ENCODE peak calls at places on chromosomes 11 and 22, in seven cellular contexts. One of them, this sample, is unnamed.

GRCh38 chr11:130206141-130206540 is 46.6 kb downstream of the ST14 start:
- DNase-seq in NB4: no peak
- DNase-seq in PC-9: no peak
- DNase-seq in CD4-positive, alpha-beta T cell: no peak
- DNase-seq in RWPE2: peak; percentile 31
- DNase-seq in brain microvascular endothelial cell: no peak
- DNase-seq in neural progenitor cell: no peak
- DNase-seq in this sample: no peak

GRCh38 chr11:876550-876949 is 33.9 kb downstream of the TSPAN4 start:
- DNase-seq in NB4: no peak
- DNase-seq in PC-9: no peak
- DNase-seq in CD4-positive, alpha-beta T cell: no peak
- DNase-seq in RWPE2: no peak
- DNase-seq in brain microvascular endothelial cell: no peak
- DNase-seq in neural progenitor cell: no peak
- DNase-seq in this sample: no peak

GRCh38 chr11:87453531-87454089 is 415.9 kb downstream of the TMEM135 start:
- DNase-seq in NB4: no peak
- DNase-seq in PC-9: no peak
- DNase-seq in CD4-positive, alpha-beta T cell: no peak
- DNase-seq in RWPE2: no peak
- DNase-seq in brain microvascular endothelial cell: no peak
- DNase-seq in neural progenitor cell: no peak
- DNase-seq in this sample: no peak

GRCh38 chr11:102295045-102295444 is 22.2 kb upstream of the BIRC3 start:
- DNase-seq in NB4: no peak
- DNase-seq in PC-9: no peak
- DNase-seq in CD4-positive, alpha-beta T cell: no peak
- DNase-seq in RWPE2: no peak
- DNase-seq in brain microvascular endothelial cell: no peak
- DNase-seq in neural progenitor cell: no peak
- DNase-seq in this sample: no peak

GRCh38 chr11:12640355-12640754 is 33.9 kb upstream of the TEAD1 start:
- DNase-seq in NB4: no peak
- DNase-seq in PC-9: no peak
- DNase-seq in CD4-positive, alpha-beta T cell: no peak
- DNase-seq in RWPE2: no peak
- DNase-seq in brain microvascular endothelial cell: no peak
- DNase-seq in neural progenitor cell: no peak
- DNase-seq in this sample: no peak

GRCh38 chr11:63614136-63614664 is at the start of gene PLAAT3:
- DNase-seq in NB4: peak; percentile 41
- DNase-seq in PC-9: peak; percentile 92
- DNase-seq in CD4-positive, alpha-beta T cell: peak; percentile 8
- DNase-seq in RWPE2: no peak
- DNase-seq in brain microvascular endothelial cell: no peak
- DNase-seq in neural progenitor cell: peak; percentile 76
- DNase-seq in this sample: no peak

GRCh38 chr11:61764606-61765260 is 12.3 kb downstream of the MYRF start:
- DNase-seq in NB4: no peak
- DNase-seq in PC-9: no peak
- DNase-seq in CD4-positive, alpha-beta T cell: no peak
- DNase-seq in RWPE2: no peak
- DNase-seq in brain microvascular endothelial cell: no peak
- DNase-seq in neural progenitor cell: no peak
- DNase-seq in this sample: no peak

GRCh38 chr22:30425616-30426394 is at the start of gene MTFP1:
- DNase-seq in NB4: peak; percentile 81
- DNase-seq in PC-9: peak; percentile 60
- DNase-seq in CD4-positive, alpha-beta T cell: peak; percentile 16
- DNase-seq in RWPE2: peak; percentile 74
- DNase-seq in brain microvascular endothelial cell: peak; percentile 56
- DNase-seq in neural progenitor cell: peak; percentile 91
- DNase-seq in this sample: peak; percentile 48

GRCh38 chr11:122198291-122198983 is 82.4 kb upstream of the BLID start:
- DNase-seq in NB4: no peak
- DNase-seq in PC-9: no peak
- DNase-seq in CD4-positive, alpha-beta T cell: no peak
- DNase-seq in RWPE2: no peak
- DNase-seq in brain microvascular endothelial cell: no peak
- DNase-seq in neural progenitor cell: no peak
- DNase-seq in this sample: no peak

GRCh38 chr11:111540114-111540920 is at the start of gene LAYN:
- DNase-seq in NB4: no peak
- DNase-seq in PC-9: peak; percentile 68
- DNase-seq in CD4-positive, alpha-beta T cell: peak; percentile 10
- DNase-seq in RWPE2: no peak
- DNase-seq in brain microvascular endothelial cell: peak; percentile 12
- DNase-seq in neural progenitor cell: peak; percentile 72
- DNase-seq in this sample: no peak

GRCh38 chr11:8794677-8795103 is 112.1 kb downstream of the RPL27A start:
- DNase-seq in NB4: no peak
- DNase-seq in PC-9: no peak
- DNase-seq in CD4-positive, alpha-beta T cell: no peak
- DNase-seq in RWPE2: no peak
- DNase-seq in brain microvascular endothelial cell: no peak
- DNase-seq in neural progenitor cell: no peak
- DNase-seq in this sample: no peak

GRCh38 chr11:45754261-45754709 is 50.7 kb upstream of the SLC35C1 start:
- DNase-seq in NB4: no peak
- DNase-seq in PC-9: no peak
- DNase-seq in CD4-positive, alpha-beta T cell: no peak
- DNase-seq in RWPE2: no peak
- DNase-seq in brain microvascular endothelial cell: peak; percentile 48
- DNase-seq in neural progenitor cell: no peak
- DNase-seq in this sample: no peak

GRCh38 chr22:32331236-32331917 is 26.3 kb upstream of the RFPL3 start:
- DNase-seq in NB4: no peak
- DNase-seq in PC-9: no peak
- DNase-seq in CD4-positive, alpha-beta T cell: no peak
- DNase-seq in RWPE2: no peak
- DNase-seq in brain microvascular endothelial cell: no peak
- DNase-seq in neural progenitor cell: no peak
- DNase-seq in this sample: no peak

GRCh38 chr11:44602810-44603410 is 37.4 kb downstream of the CD82 start:
- DNase-seq in NB4: no peak
- DNase-seq in PC-9: no peak
- DNase-seq in CD4-positive, alpha-beta T cell: no peak
- DNase-seq in RWPE2: no peak
- DNase-seq in brain microvascular endothelial cell: no peak
- DNase-seq in neural progenitor cell: no peak
- DNase-seq in this sample: no peak

GRCh38 chr11:62544521-62545436 is 1.8 kb downstream of the AHNAK start:
- DNase-seq in NB4: peak; percentile 75
- DNase-seq in PC-9: peak; percentile 31
- DNase-seq in CD4-positive, alpha-beta T cell: no peak
- DNase-seq in RWPE2: peak; percentile 57
- DNase-seq in brain microvascular endothelial cell: no peak
- DNase-seq in neural progenitor cell: peak; percentile 39
- DNase-seq in this sample: no peak

GRCh38 chr11:91081440-91082088 is 858.7 kb upstream of the CHORDC1 start:
- DNase-seq in NB4: peak; percentile 68
- DNase-seq in PC-9: peak; percentile 30
- DNase-seq in CD4-positive, alpha-beta T cell: no peak
- DNase-seq in RWPE2: no peak
- DNase-seq in brain microvascular endothelial cell: peak; percentile 51
- DNase-seq in neural progenitor cell: no peak
- DNase-seq in this sample: peak; percentile 59

GRCh38 chr11:126392638-126393023 is 37.1 kb downstream of the ST3GAL4 start:
- DNase-seq in NB4: peak; percentile 99
- DNase-seq in PC-9: no peak
- DNase-seq in CD4-positive, alpha-beta T cell: no peak
- DNase-seq in RWPE2: no peak
- DNase-seq in brain microvascular endothelial cell: no peak
- DNase-seq in neural progenitor cell: no peak
- DNase-seq in this sample: no peak

GRCh38 chr11:34738237-34738636 is 117.3 kb downstream of the EHF start:
- DNase-seq in NB4: no peak
- DNase-seq in PC-9: no peak
- DNase-seq in CD4-positive, alpha-beta T cell: no peak
- DNase-seq in RWPE2: no peak
- DNase-seq in brain microvascular endothelial cell: no peak
- DNase-seq in neural progenitor cell: no peak
- DNase-seq in this sample: no peak

GRCh38 chr11:14971865-14972580 is at the start of gene CALCA:
- DNase-seq in NB4: no peak
- DNase-seq in PC-9: no peak
- DNase-seq in CD4-positive, alpha-beta T cell: no peak
- DNase-seq in RWPE2: no peak
- DNase-seq in brain microvascular endothelial cell: no peak
- DNase-seq in neural progenitor cell: peak; percentile 57
- DNase-seq in this sample: no peak

GRCh38 chr11:14973621-14974020 is 1.5 kb upstream of the CALCA start:
- DNase-seq in NB4: no peak
- DNase-seq in PC-9: no peak
- DNase-seq in CD4-positive, alpha-beta T cell: no peak
- DNase-seq in RWPE2: no peak
- DNase-seq in brain microvascular endothelial cell: no peak
- DNase-seq in neural progenitor cell: peak; percentile 65
- DNase-seq in this sample: no peak

GRCh38 chr11:14972581-14973490 is 685 bp upstream of the CALCA start:
- DNase-seq in NB4: no peak
- DNase-seq in PC-9: no peak
- DNase-seq in CD4-positive, alpha-beta T cell: no peak
- DNase-seq in RWPE2: no peak
- DNase-seq in brain microvascular endothelial cell: no peak
- DNase-seq in neural progenitor cell: peak; percentile 15
- DNase-seq in this sample: no peak

GRCh38 chr11:14967581-14968214 is 4.5 kb downstream of the CALCA start:
- DNase-seq in NB4: no peak
- DNase-seq in PC-9: no peak
- DNase-seq in CD4-positive, alpha-beta T cell: no peak
- DNase-seq in RWPE2: no peak
- DNase-seq in brain microvascular endothelial cell: no peak
- DNase-seq in neural progenitor cell: no peak
- DNase-seq in this sample: no peak

GRCh38 chr11:14969922-14970323 is 2.2 kb downstream of the CALCA start:
- DNase-seq in NB4: peak; percentile 41
- DNase-seq in PC-9: peak; percentile 5
- DNase-seq in CD4-positive, alpha-beta T cell: no peak
- DNase-seq in RWPE2: no peak
- DNase-seq in brain microvascular endothelial cell: peak; percentile 25
- DNase-seq in neural progenitor cell: peak; percentile 86
- DNase-seq in this sample: no peak
- TF ChIP-seq CTCF in NB4: peak; percentile 58
- TF ChIP-seq CTCF in PC-9: peak; percentile 49
- TF ChIP-seq CTCF in CD4-positive, alpha-beta T cell: peak; percentile 18
- TF ChIP-seq CTCF in RWPE2: peak; percentile 15
- TF ChIP-seq CTCF in brain microvascular endothelial cell: peak; percentile 81
- TF ChIP-seq CTCF in neural progenitor cell: peak; percentile 87
- TF ChIP-seq CTCF in this sample: no peak

GRCh38 chr11:19519344-19519743 is 193.3 kb upstream of the NAV2 start:
- DNase-seq in NB4: no peak
- DNase-seq in PC-9: no peak
- DNase-seq in CD4-positive, alpha-beta T cell: no peak
- DNase-seq in RWPE2: no peak
- DNase-seq in brain microvascular endothelial cell: no peak
- DNase-seq in neural progenitor cell: no peak
- DNase-seq in this sample: no peak
- TF ChIP-seq CTCF in NB4: no peak
- TF ChIP-seq CTCF in PC-9: no peak
- TF ChIP-seq CTCF in CD4-positive, alpha-beta T cell: no peak
- TF ChIP-seq CTCF in RWPE2: no peak
- TF ChIP-seq CTCF in brain microvascular endothelial cell: no peak
- TF ChIP-seq CTCF in neural progenitor cell: no peak
- TF ChIP-seq CTCF in this sample: no peak

DNA sequence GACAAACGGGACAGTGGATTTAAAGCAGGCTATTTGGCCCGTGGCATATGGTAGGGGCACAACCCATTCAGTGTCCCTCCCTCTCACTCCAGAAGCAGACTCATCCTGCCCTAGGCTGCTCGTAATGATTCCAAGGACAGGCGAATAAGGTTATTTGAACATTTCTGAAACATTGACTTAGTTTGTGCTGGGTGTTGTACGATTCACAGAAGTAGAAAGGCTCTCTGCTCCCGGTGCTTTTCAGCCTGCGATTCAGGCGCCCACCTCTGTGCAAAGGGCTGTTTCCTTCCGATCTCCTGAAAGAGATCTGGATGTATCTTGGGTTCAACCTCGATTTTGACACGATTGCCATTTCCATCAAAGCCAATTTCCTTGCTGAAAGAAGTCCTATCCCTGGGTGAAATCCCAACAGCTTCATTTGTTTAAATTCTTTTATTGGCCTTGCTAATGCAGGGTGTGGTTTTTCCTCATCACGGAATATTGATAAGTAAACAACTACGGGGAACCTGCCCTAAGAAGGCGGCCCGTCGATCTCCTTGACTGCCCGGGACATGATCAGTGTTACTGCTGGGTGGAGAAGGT is 1.1 kb upstream of the ZC3H12C start:
- DNase-seq in NB4: peak; percentile 4
- DNase-seq in PC-9: no peak
- DNase-seq in CD4-positive, alpha-beta T cell: no peak
- DNase-seq in RWPE2: no peak
- DNase-seq in brain microvascular endothelial cell: no peak
- DNase-seq in neural progenitor cell: peak; percentile 32
- DNase-seq in this sample: no peak
- TF ChIP-seq CTCF in NB4: no peak
- TF ChIP-seq CTCF in PC-9: no peak
- TF ChIP-seq CTCF in CD4-positive, alpha-beta T cell: no peak
- TF ChIP-seq CTCF in RWPE2: no peak
- TF ChIP-seq CTCF in brain microvascular endothelial cell: no peak
- TF ChIP-seq CTCF in neural progenitor cell: no peak
- TF ChIP-seq CTCF in this sample: no peak

DNA sequence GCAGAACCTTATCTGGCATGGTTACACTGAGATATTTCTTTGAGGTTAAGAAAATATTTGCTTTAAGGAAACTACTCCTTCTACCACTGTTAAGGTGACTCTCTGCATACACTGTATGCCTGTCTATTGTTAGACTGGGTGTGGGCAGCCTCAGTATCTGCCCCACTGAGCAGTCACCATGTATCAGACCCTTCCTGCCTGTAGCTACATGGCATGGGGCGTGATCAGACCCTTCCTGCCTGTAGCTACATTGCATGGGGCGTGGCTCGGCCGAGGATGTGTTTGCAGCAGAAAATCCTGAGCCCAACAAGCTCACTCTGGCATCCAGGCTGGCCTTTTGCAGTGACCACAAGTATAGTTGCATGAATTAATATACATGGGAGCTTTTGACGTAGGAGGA is 669.4 kb downstream of the OPCML start:
- DNase-seq in NB4: no peak
- DNase-seq in PC-9: no peak
- DNase-seq in CD4-positive, alpha-beta T cell: no peak
- DNase-seq in RWPE2: no peak
- DNase-seq in brain microvascular endothelial cell: no peak
- DNase-seq in neural progenitor cell: no peak
- DNase-seq in this sample: no peak
- TF ChIP-seq CTCF in NB4: no peak
- TF ChIP-seq CTCF in PC-9: no peak
- TF ChIP-seq CTCF in CD4-positive, alpha-beta T cell: no peak
- TF ChIP-seq CTCF in RWPE2: no peak
- TF ChIP-seq CTCF in brain microvascular endothelial cell: no peak
- TF ChIP-seq CTCF in neural progenitor cell: no peak
- TF ChIP-seq CTCF in this sample: no peak

DNA sequence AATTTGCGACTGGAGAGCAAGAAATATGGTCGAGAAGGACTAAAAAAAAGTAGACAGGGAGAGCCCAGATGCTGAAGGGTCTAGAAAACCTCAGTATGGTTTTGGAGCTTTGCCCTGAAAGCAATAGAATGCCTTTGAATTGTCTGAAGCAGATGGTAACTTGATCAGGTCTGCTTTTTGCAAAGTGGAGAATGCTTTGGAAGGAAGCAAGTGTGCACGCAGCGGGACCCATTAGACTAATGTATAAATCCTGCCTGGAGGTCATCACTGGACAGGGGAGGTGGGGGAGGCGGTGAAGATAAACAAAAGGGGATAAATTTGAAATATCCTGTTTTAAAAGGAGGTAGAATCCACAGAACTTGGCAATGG is 757 bp upstream of the HINFP start:
- DNase-seq in NB4: peak; percentile 39
- DNase-seq in PC-9: no peak
- DNase-seq in CD4-positive, alpha-beta T cell: no peak
- DNase-seq in RWPE2: no peak
- DNase-seq in brain microvascular endothelial cell: no peak
- DNase-seq in neural progenitor cell: peak; percentile 56
- DNase-seq in this sample: no peak
- TF ChIP-seq CTCF in NB4: no peak
- TF ChIP-seq CTCF in PC-9: no peak
- TF ChIP-seq CTCF in CD4-positive, alpha-beta T cell: no peak
- TF ChIP-seq CTCF in RWPE2: no peak
- TF ChIP-seq CTCF in brain microvascular endothelial cell: no peak
- TF ChIP-seq CTCF in neural progenitor cell: no peak
- TF ChIP-seq CTCF in this sample: no peak